ENCODE peak calls at places on chromosomes 6 and 20, in six cellular contexts. D is H9, O is H1, B is mammary epithelial cell, C is MM.1S, Z is IMR-90. J is an unnamed sample.

GRCh38 chr6:75368151-75368779 is 83.7 kb upstream of the TMEM30A start:
- DNase-seq in D (peak; percentile 76), O (peak; percentile 56), B (peak; percentile 46), C (peak; percentile 58), Z (peak; percentile 22), J (no peak)

GRCh38 chr6:36657942-36658544 is 20.5 kb upstream of the CDKN1A start:
- DNase-seq in D (no peak), O (no peak), B (peak; percentile 86), C (no peak), Z (peak; percentile 82), J (no peak)

GRCh38 chr6:137193256-137194070 is 20.0 kb upstream of the IL22RA2 start:
- DNase-seq in D (no peak), O (no peak), B (no peak), C (no peak), Z (no peak), J (no peak)

GRCh38 chr6:35439308-35439707 is 12.8 kb upstream of the FANCE start:
- DNase-seq in D (peak; percentile 68), O (no peak), B (no peak), C (no peak), Z (no peak), J (no peak)

GRCh38 chr20:51434556-51435256 is 107.8 kb downstream of the NFATC2 start:
- DNase-seq in D (no peak), O (no peak), B (peak; percentile 76), C (no peak), Z (peak; percentile 91), J (peak; percentile 75)

GRCh38 chr20:62830821-62831220 is 14.0 kb downstream of the COL9A3 start:
- DNase-seq in D (no peak), O (no peak), B (no peak), C (no peak), Z (no peak), J (no peak)

GRCh38 chr6:166520905-166521834 is 65.3 kb downstream of the RAMACL start:
- DNase-seq in D (no peak), O (no peak), B (peak; percentile 18), C (no peak), Z (peak; percentile 50), J (peak; percentile 34)

GRCh38 chr6:87808005-87808757 is 106.1 kb upstream of the AKIRIN2 start:
- DNase-seq in D (no peak), O (no peak), B (peak; percentile 93), C (no peak), Z (peak; percentile 37), J (peak; percentile 89)

GRCh38 chr20:6583134-6583738 is 184.2 kb upstream of the BMP2 start:
- DNase-seq in D (peak; percentile 56), O (peak; percentile 48), B (peak; percentile 58), C (peak; percentile 52), Z (peak; percentile 55), J (peak; percentile 49)

GRCh38 chr20:62832951-62833391 is 16.1 kb downstream of the COL9A3 start:
- DNase-seq in D (no peak), O (no peak), B (no peak), C (no peak), Z (no peak), J (no peak)

GRCh38 chr6:147508073-147508870 is at the start of gene SAMD5:
- DNase-seq in D (peak; percentile 76), O (peak; percentile 74), B (peak; percentile 75), C (no peak), Z (peak; percentile 68), J (peak; percentile 72)

GRCh38 chr6:68994561-68994960 is 359.5 kb downstream of the ADGRB3 start:
- DNase-seq in D (no peak), O (no peak), B (no peak), C (no peak), Z (no peak), J (peak; percentile 68)

GRCh38 chr20:19495905-19496703 is 262.0 kb upstream of the RIN2 start:
- DNase-seq in D (no peak), O (no peak), B (no peak), C (no peak), Z (no peak), J (peak; percentile 41)

GRCh38 chr6:56370591-56371198 is 123.3 kb upstream of the COL21A1 start:
- DNase-seq in D (no peak), O (no peak), B (peak; percentile 92), C (peak; percentile 34), Z (peak; percentile 87), J (peak; percentile 96)

GRCh38 chr6:142075516-142076101 is 57.1 kb upstream of the GJE1 start:
- DNase-seq in D (no peak), O (no peak), B (no peak), C (no peak), Z (no peak), J (no peak)

GRCh38 chr20:48416002-48416401 is 411.8 kb downstream of the PREX1 start:
- DNase-seq in D (no peak), O (no peak), B (peak; percentile 2), C (no peak), Z (no peak), J (no peak)

GRCh38 chr20:14918981-14919380 is 581.6 kb upstream of the FLRT3 start:
- DNase-seq in D (no peak), O (no peak), B (no peak), C (no peak), Z (no peak), J (no peak)

GRCh38 chr20:14913896-14914295 is 576.5 kb upstream of the FLRT3 start:
- DNase-seq in D (no peak), O (no peak), B (no peak), C (no peak), Z (no peak), J (no peak)

GRCh38 chr20:14915356-14915755 is 577.9 kb upstream of the FLRT3 start:
- DNase-seq in D (no peak), O (no peak), B (no peak), C (no peak), Z (no peak), J (no peak)

GRCh38 chr20:14918281-14918680 is 580.9 kb upstream of the FLRT3 start:
- DNase-seq in D (no peak), O (no peak), B (no peak), C (no peak), Z (no peak), J (no peak)

GRCh38 chr20:14916360-14916759 is 578.9 kb upstream of the FLRT3 start:
- DNase-seq in D (no peak), O (no peak), B (no peak), C (no peak), Z (no peak), J (no peak)
- H3K4me2 ChIP-seq in D (no peak overlapping the region), O (no peak overlapping the region), B (no peak overlapping the region), C (no peak overlapping the region), Z (no peak overlapping the region), J (no peak overlapping the region)

DNA sequence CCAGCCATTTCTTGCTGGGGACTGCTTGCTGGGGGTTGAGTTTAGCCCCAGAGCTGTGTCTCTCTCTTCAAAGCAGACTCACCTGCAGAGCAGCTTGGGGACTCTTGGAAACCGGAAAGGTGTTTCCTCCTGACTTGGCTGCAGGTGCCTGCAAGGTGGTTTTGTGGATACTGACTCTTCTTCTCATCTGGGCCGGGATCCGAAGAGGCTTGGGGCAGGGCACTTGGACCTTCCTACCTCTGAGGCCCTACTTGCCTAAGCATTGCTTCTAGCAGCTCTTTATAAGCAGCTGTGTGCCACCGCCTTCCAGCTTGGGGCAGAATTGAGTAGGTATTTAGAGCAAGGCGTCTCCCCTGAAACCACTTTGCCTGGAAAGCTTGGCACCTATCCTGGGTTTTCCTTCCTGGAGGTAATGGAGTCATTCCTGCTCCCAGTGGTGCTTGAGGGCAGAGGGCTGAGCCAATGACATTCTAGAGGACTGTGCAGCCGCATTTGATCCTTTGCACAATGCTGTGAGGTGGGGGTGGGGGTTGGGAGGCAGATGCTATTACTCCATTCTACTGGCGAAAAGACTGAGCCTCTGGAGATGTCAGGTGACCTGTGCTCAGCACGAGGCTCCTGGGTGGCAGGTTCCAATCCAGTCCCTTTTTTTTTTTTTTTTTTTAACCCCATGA is 3.4 kb upstream of the CTSZ start:
- DNase-seq in D (no peak), O (no peak), B (peak; percentile 48), C (no peak), Z (no peak), J (peak; percentile 63)
- TF ChIP-seq CTCF in D (no peak), O (no peak), B (no peak), C (no peak), Z (no peak), J (no peak)

GRCh38 chr20:13984211-13984610 is 6.2 kb downstream of the SEL1L2 start:
- DNase-seq in D (no peak), O (no peak), B (peak; percentile 11), C (no peak), Z (no peak), J (no peak)
- H3K27ac ChIP-seq in D (no peak overlapping the region), O (no peak overlapping the region), B (no peak overlapping the region), C (no peak overlapping the region), Z (no peak overlapping the region), J (no peak overlapping the region)

DNA sequence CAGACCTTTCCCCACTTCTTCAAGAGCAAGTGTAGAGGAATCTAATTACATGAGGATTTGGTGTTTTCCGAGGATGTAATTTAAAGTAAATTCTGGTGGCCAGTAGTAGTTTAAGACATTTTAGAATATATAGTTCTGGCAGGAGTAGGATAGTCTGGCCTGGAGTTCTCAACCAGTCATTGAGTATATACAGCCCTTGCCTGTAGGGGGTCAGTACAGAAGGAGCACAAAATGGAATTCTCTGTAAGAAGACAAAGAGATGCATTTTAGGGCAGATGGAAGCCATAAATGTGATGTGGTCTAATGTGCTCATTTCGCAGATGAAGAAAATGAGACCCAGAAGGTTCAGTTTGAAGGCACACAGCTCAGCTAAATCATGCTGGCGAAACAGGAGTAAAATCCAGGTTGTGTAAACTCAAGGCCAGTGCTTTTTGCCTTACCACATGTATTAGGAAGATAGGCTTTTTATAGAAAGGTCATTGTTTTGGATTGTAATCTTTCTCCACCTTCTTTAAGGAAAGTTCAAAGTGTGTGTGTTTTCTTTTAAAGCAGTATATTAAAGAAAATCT is 29.6 kb downstream of the QKI start:
- DNase-seq in D (no peak), O (no peak), B (no peak), C (no peak), Z (no peak), J (no peak)
- H3K4me2 ChIP-seq in D (no peak overlapping the region), O (no peak overlapping the region), B (no peak overlapping the region), C (no peak overlapping the region), Z (no peak overlapping the region), J (no peak overlapping the region)

GRCh38 chr20:11833825-11834224 is 83.9 kb upstream of the BTBD3 start:
- DNase-seq in D (no peak), O (no peak), B (no peak), C (no peak), Z (no peak), J (no peak)

GRCh38 chr20:11841972-11842461 is 75.7 kb upstream of the BTBD3 start:
- DNase-seq in D (no peak), O (no peak), B (no peak), C (no peak), Z (no peak), J (no peak)

GRCh38 chr20:11843289-11843688 is 74.4 kb upstream of the BTBD3 start:
- DNase-seq in D (no peak), O (no peak), B (no peak), C (no peak), Z (no peak), J (no peak)

GRCh38 chr20:11832397-11832796 is 85.3 kb upstream of the BTBD3 start:
- DNase-seq in D (no peak), O (no peak), B (no peak), C (no peak), Z (no peak), J (no peak)

DNA sequence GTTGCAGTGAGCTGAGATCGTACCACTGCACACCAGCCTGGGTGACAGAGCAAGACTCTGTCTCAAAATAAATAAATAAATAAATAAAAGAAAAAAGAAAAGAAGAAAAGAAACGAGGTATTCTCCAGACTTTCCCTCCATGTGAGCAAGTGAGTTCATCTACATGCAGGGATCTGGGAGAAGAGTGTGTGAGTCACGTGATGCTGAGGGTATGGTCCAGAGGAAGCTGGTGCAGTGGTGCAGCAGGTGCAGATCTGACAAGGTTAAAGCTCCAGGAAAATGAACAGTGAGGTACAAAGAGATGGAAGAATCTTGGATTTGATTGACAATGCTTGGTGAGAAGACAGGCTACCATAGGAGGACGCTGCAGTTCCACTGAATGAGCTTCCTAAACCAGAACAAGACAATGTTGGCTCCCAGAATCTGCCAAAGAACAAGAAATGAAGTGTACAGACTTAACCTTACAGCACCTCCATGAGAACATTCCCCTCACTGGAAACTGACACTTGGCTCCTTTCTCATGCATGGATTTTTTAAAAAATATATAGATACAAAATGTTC is 79.5 kb upstream of the BTBD3 start:
- DNase-seq in D (no peak), O (no peak), B (no peak), C (no peak), Z (no peak), J (no peak)
- TF ChIP-seq CTCF in D (no peak), O (peak; percentile 15), B (no peak), C (no peak), Z (no peak), J (no peak)